ENCODE peak calls at places on chromosomes 13 and 19, in eight cellular contexts. P is cardiac fibroblast, N is mucosa of descending colon, C is neural progenitor cell, L is fibroblast of pulmonary artery, Q is IMR-90, A is A673, B is epithelial cell of esophagus. I is an unnamed sample.

GRCh38 chr13:105196052-105196451 is 1339.4 kb downstream of the EFNB2 start:
- DNase-seq in P (peak; percentile 85), N (no peak), C (no peak), L (peak; percentile 89), Q (peak; percentile 58), A (peak; percentile 48), B (peak; percentile 44), I (peak; percentile 53)

GRCh38 chr13:20536992-20537391 is 11.3 kb upstream of the CRYL1 start:
- DNase-seq in P (no peak), N (no peak), C (no peak), L (no peak), Q (no peak), A (no peak), B (no peak), I (no peak)

GRCh38 chr13:101452519-101453485 is at the start of gene ITGBL1:
- DNase-seq in P (peak; percentile 7), N (no peak), C (no peak), L (peak; percentile 17), Q (peak; percentile 25), A (peak; percentile 27), B (no peak), I (no peak)

GRCh38 chr13:98664924-98665637 is 87.4 kb downstream of the SLC15A1 start:
- DNase-seq in P (no peak), N (no peak), C (no peak), L (no peak), Q (no peak), A (no peak), B (no peak), I (no peak)

GRCh38 chr13:49711218-49711863 is 20.1 kb upstream of the EBPL start:
- DNase-seq in P (peak; percentile 62), N (no peak), C (no peak), L (peak; percentile 83), Q (peak; percentile 96), A (no peak), B (peak; percentile 64), I (no peak)

GRCh38 chr13:79389031-79389430 is 17.0 kb downstream of the RBM26 start:
- DNase-seq in P (no peak), N (no peak), C (no peak), L (no peak), Q (no peak), A (no peak), B (no peak), I (no peak)

GRCh38 chr13:67568205-67568604 is 338.1 kb upstream of the PCDH9 start:
- DNase-seq in P (no peak), N (no peak), C (no peak), L (no peak), Q (no peak), A (no peak), B (no peak), I (no peak)

GRCh38 chr13:41179593-41180250 is 14.6 kb downstream of the KBTBD7 start:
- DNase-seq in P (peak; percentile 27), N (no peak), C (no peak), L (peak; percentile 36), Q (peak; percentile 80), A (no peak), B (peak; percentile 74), I (peak; percentile 24)

GRCh38 chr13:24183741-24184182 is 23.2 kb downstream of the SPATA13 start:
- DNase-seq in P (no peak), N (peak; percentile 63), C (no peak), L (no peak), Q (no peak), A (no peak), B (no peak), I (no peak)

GRCh38 chr13:43988302-43988701 is 108.6 kb downstream of the LACC1 start:
- DNase-seq in P (peak; percentile 11), N (no peak), C (no peak), L (no peak), Q (no peak), A (no peak), B (peak; percentile 49), I (no peak)

GRCh38 chr13:34826432-34826831 is 115.6 kb upstream of the NBEA start:
- DNase-seq in P (no peak), N (no peak), C (no peak), L (no peak), Q (no peak), A (no peak), B (no peak), I (no peak)

GRCh38 chr13:102100234-102100633 is 301.6 kb downstream of the FGF14 start:
- DNase-seq in P (no peak), N (no peak), C (no peak), L (no peak), Q (no peak), A (no peak), B (peak; percentile 23), I (no peak)

GRCh38 chr13:26983533-26984315 is 187.9 kb downstream of the USP12 start:
- DNase-seq in P (peak; percentile 26), N (no peak), C (no peak), L (no peak), Q (no peak), A (no peak), B (no peak), I (no peak)

GRCh38 chr19:21934131-21934530 is 76.6 kb downstream of the ZNF208 start:
- DNase-seq in P (no peak), N (no peak), C (no peak), L (no peak), Q (no peak), A (no peak), B (no peak), I (no peak)

GRCh38 chr13:113918981-113919646 is 54.8 kb downstream of the C13orf46 start:
- DNase-seq in P (no peak), N (no peak), C (no peak), L (no peak), Q (no peak), A (no peak), B (no peak), I (no peak)

DNA sequence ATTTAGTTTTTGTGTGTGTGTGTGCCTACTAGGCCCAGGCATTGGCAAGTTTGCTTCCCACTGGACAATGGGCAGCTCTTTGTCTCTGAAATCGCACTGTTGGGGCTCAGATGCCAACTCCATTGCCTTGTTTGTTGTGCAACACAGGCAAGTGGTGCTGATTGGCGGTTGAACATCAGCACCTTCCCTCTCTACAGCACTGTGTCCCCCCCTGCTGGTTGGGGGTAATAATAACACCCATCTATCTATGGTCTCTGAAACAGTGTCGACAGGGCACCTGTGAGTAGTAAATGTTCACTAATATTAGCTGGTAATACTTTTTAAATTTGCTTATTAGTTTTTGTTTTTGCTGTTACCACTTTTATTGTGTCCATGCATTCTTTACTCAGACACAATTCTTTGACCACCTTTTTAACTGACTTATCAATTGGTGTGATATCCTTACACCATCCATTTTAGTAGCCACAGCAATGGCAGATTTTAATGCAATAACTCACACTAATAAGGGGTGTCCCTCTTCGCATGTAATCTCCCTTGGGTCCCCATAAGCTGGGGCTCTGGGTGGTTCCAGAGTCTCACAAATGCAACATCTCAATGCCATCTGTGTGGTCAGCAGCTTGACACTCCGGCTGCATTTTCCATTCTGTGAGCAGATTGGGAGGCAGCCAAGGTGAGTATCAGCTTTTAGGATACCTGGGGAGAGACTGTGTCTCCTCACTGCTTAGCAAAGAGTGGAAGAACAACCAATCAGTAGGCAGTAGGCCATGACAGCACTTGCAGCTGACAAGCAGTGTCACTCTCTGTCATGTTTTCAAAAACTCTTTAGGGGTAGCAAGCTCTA is 47.7 kb upstream of the UQCRFS1 start:
- DNase-seq in P (peak; percentile 33), N (no peak), C (peak; percentile 74), L (peak; percentile 27), Q (peak; percentile 4), A (peak; percentile 67), B (peak; percentile 1), I (no peak)
- TF ChIP-seq CTCF in P (peak; percentile 51), N (no peak), C (peak; percentile 70), L (peak; percentile 37), Q (peak; percentile 33), A (peak; percentile 60), B (no peak), I (peak; percentile 28)

GRCh38 chr19:12778905-12779161 is 3.5 kb upstream of the HOOK2 start:
- DNase-seq in P (no peak), N (no peak), C (no peak), L (no peak), Q (no peak), A (no peak), B (no peak), I (no peak)
- H3K4me3 ChIP-seq in P (peak overlapping the region; percentile 77), N (no peak overlapping the region), C (peak overlapping the region; percentile 60), L (peak overlapping the region; percentile 78), Q (no peak overlapping the region), A (peak overlapping the region; percentile 48), B (peak overlapping the region; percentile 69), I (peak overlapping the region; percentile 67)

DNA sequence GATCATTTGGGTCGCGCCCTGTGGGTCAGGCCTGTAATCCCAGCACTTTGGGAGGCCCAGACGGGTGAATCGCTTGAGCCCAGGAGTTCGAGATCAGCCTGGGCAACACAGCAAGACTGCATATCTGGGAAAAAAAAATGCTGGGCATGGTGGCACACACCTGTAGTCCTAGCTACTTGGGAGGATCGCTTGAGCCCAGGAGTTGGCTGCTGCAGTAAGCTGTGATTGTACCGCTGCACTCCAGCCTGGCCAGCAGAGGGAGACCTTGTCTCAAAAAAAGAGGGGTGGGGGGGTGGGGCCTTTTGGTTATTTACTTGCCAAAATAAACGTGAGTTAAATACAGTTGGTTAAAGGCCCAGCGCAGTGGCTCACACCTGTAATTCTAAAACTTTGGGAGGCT is 9.8 kb upstream of the ZNF544 start:
- DNase-seq in P (peak; percentile 37), N (no peak), C (peak; percentile 26), L (peak; percentile 34), Q (no peak), A (peak; percentile 43), B (peak; percentile 25), I (no peak)
- TF ChIP-seq CTCF in P (peak; percentile 23), N (no peak), C (peak; percentile 46), L (peak; percentile 15), Q (no peak), A (peak; percentile 36), B (peak; percentile 11), I (no peak)

GRCh38 chr13:99989376-99990044 is 7.9 kb downstream of the ZIC2 start:
- DNase-seq in P (no peak), N (peak; percentile 33), C (peak; percentile 56), L (no peak), Q (no peak), A (peak; percentile 68), B (no peak), I (no peak)
- H3K4me3 ChIP-seq in P (no peak overlapping the region), N (no peak overlapping the region), C (peak overlapping the region; percentile 67), L (no peak overlapping the region), Q (no peak overlapping the region), A (peak overlapping the region; percentile 95), B (no peak overlapping the region), I (no peak overlapping the region)

GRCh38 chr13:112447761-112448603 is 71.8 kb downstream of the SPACA7 start:
- DNase-seq in P (no peak), N (no peak), C (no peak), L (no peak), Q (no peak), A (no peak), B (no peak), I (no peak)

GRCh38 chr13:112450118-112450517 is 74.0 kb downstream of the SPACA7 start:
- DNase-seq in P (no peak), N (no peak), C (no peak), L (no peak), Q (no peak), A (no peak), B (no peak), I (no peak)

GRCh38 chr13:112449545-112449930 is 73.4 kb downstream of the SPACA7 start:
- DNase-seq in P (no peak), N (no peak), C (no peak), L (no peak), Q (no peak), A (no peak), B (no peak), I (no peak)

GRCh38 chr13:112447306-112447705 is 71.2 kb downstream of the SPACA7 start:
- DNase-seq in P (no peak), N (no peak), C (no peak), L (no peak), Q (no peak), A (no peak), B (no peak), I (no peak)

GRCh38 chr13:112448621-112449544 is 72.7 kb downstream of the SPACA7 start:
- DNase-seq in P (no peak), N (no peak), C (no peak), L (no peak), Q (no peak), A (no peak), B (no peak), I (no peak)
- TF ChIP-seq CTCF in P (no peak), N (no peak), C (no peak), L (no peak), Q (no peak), A (no peak), B (no peak), I (no peak)

I was measured in AG04449.